ENCODE peak calls at places on chromosomes 3 and 15, in eight cellular contexts. H, K, U, S, E, Q, C and G are unnamed samples.

GRCh38 chr3:127954642-127955041 is 39.6 kb downstream of the KBTBD12 start:
- DNase-seq in H (no peak), K (no peak), U (no peak), S (no peak), E (no peak), Q (no peak), C (no peak), G (no peak)

GRCh38 chr3:129018751-129019150 is 17.6 kb downstream of the EFCC1 start:
- DNase-seq in H (no peak), K (no peak), U (no peak), S (peak; percentile 82), E (no peak), Q (no peak), C (no peak), G (no peak)

GRCh38 chr3:123392871-123393620 is 55.8 kb downstream of the ADCY5 start:
- DNase-seq in H (no peak), K (no peak), U (no peak), S (no peak), E (peak; percentile 80), Q (no peak), C (no peak), G (no peak)

GRCh38 chr3:42495393-42495792 is 7.0 kb upstream of the VIPR1 start:
- DNase-seq in H (no peak), K (no peak), U (no peak), S (no peak), E (no peak), Q (no peak), C (no peak), G (no peak)

GRCh38 chr15:78616506-78616905 is 4.3 kb downstream of the CHRNA3 start:
- DNase-seq in H (no peak), K (no peak), U (no peak), S (no peak), E (no peak), Q (no peak), C (no peak), G (no peak)

GRCh38 chr15:41096178-41096577 is 19.9 kb downstream of the INO80 start:
- DNase-seq in H (no peak), K (no peak), U (no peak), S (no peak), E (no peak), Q (no peak), C (no peak), G (no peak)

GRCh38 chr15:26628071-26628470 is 144.8 kb downstream of the GABRB3 start:
- DNase-seq in H (no peak), K (no peak), U (peak; percentile 64), S (no peak), E (peak; percentile 22), Q (no peak), C (no peak), G (no peak)

GRCh38 chr3:27883266-27883665 is 161.1 kb upstream of the EOMES start:
- DNase-seq in H (no peak), K (no peak), U (no peak), S (no peak), E (no peak), Q (no peak), C (no peak), G (no peak)

GRCh38 chr3:133742351-133743091 is 3.7 kb upstream of the TF start:
- DNase-seq in H (no peak), K (no peak), U (peak; percentile 11), S (no peak), E (no peak), Q (no peak), C (no peak), G (no peak)

GRCh38 chr3:53238051-53238850 is 17.6 kb downstream of the TKT start:
- DNase-seq in H (no peak), K (no peak), U (no peak), S (no peak), E (peak; percentile 98), Q (no peak), C (no peak), G (no peak)

GRCh38 chr3:50172615-50173220 is 17.6 kb downstream of the SEMA3F start:
- DNase-seq in H (no peak), K (no peak), U (no peak), S (no peak), E (no peak), Q (no peak), C (no peak), G (no peak)

GRCh38 chr3:27939940-27940339 is 217.8 kb upstream of the EOMES start:
- DNase-seq in H (no peak), K (no peak), U (no peak), S (no peak), E (peak; percentile 60), Q (no peak), C (no peak), G (no peak)

GRCh38 chr15:63202858-63203257 is 13.5 kb downstream of the RAB8B start:
- DNase-seq in H (no peak), K (no peak), U (no peak), S (no peak), E (no peak), Q (no peak), C (no peak), G (no peak)

GRCh38 chr3:129824926-129825541 is 68.5 kb downstream of the TMCC1 start:
- DNase-seq in H (no peak), K (peak; percentile 31), U (peak; percentile 19), S (peak; percentile 72), E (peak; percentile 71), Q (no peak), C (peak; percentile 16), G (peak; percentile 35)

GRCh38 chr15:101250331-101250730 is 1.5 kb downstream of the CHSY1 start:
- DNase-seq in H (no peak), K (no peak), U (no peak), S (peak; percentile 51), E (peak; percentile 80), Q (no peak), C (no peak), G (peak; percentile 34)

GRCh38 chr3:140859592-140860336 is 81.9 kb upstream of the SLC25A36 start:
- DNase-seq in H (no peak), K (no peak), U (peak; percentile 59), S (no peak), E (peak; percentile 74), Q (no peak), C (no peak), G (no peak)

GRCh38 chr3:49607105-49607591 is 52.9 kb downstream of the BSN start:
- DNase-seq in H (no peak), K (no peak), U (no peak), S (no peak), E (peak; percentile 63), Q (no peak), C (no peak), G (no peak)

GRCh38 chr3:111143-112069 is 85.2 kb upstream of the CHL1 start:
- DNase-seq in H (no peak), K (no peak), U (peak; percentile 94), S (no peak), E (no peak), Q (no peak), C (no peak), G (no peak)

GRCh38 chr3:49620728-49621127 is 53.4 kb upstream of the APEH start:
- DNase-seq in H (no peak), K (no peak), U (no peak), S (no peak), E (no peak), Q (no peak), C (no peak), G (no peak)

GRCh38 chr3:55459838-55460237 is 27.3 kb downstream of the WNT5A start:
- DNase-seq in H (no peak), K (no peak), U (no peak), S (no peak), E (no peak), Q (no peak), C (no peak), G (no peak)

GRCh38 chr3:2838533-2839157 is 271.5 kb downstream of the IL5RA start:
- DNase-seq in H (no peak), K (no peak), U (no peak), S (no peak), E (no peak), Q (no peak), C (no peak), G (no peak)

GRCh38 chr3:178352300-178353021 is 183.8 kb upstream of the KCNMB2 start:
- DNase-seq in H (no peak), K (no peak), U (peak; percentile 15), S (no peak), E (peak; percentile 73), Q (no peak), C (no peak), G (no peak)

GRCh38 chr3:187841552-187841951 is 96.3 kb upstream of the BCL6 start:
- DNase-seq in H (no peak), K (no peak), U (no peak), S (peak; percentile 7), E (peak; percentile 76), Q (no peak), C (peak; percentile 11), G (no peak)

GRCh38 chr15:35519536-35520149 is 26.3 kb downstream of the DPH6 start:
- DNase-seq in H (no peak), K (no peak), U (peak; percentile 5), S (peak; percentile 52), E (peak; percentile 59), Q (no peak), C (no peak), G (peak; percentile 47)

GRCh38 chr3:167602041-167602440 is 51.7 kb downstream of the WDR49 start:
- DNase-seq in H (no peak), K (no peak), U (no peak), S (no peak), E (no peak), Q (no peak), C (no peak), G (no peak)

GRCh38 chr15:69459063-69459462 is 6.4 kb downstream of the RPLP1 start:
- DNase-seq in H (no peak), K (no peak), U (no peak), S (peak; percentile 36), E (no peak), Q (no peak), C (no peak), G (no peak)

GRCh38 chr3:53616330-53616729 is 121.9 kb downstream of the CACNA1D start:
- DNase-seq in H (no peak), K (no peak), U (no peak), S (no peak), E (no peak), Q (no peak), C (no peak), G (no peak)

GRCh38 chr15:27564656-27565055 is 534.5 kb downstream of the OCA2 start:
- DNase-seq in H (no peak), K (no peak), U (no peak), S (no peak), E (no peak), Q (no peak), C (no peak), G (no peak)

GRCh38 chr3:16301490-16301889 is 36.5 kb downstream of the OXNAD1 start:
- DNase-seq in H (no peak), K (no peak), U (no peak), S (no peak), E (no peak), Q (no peak), C (no peak), G (no peak)